ENCODE peak calls at places on chromosomes 2 and 18, in seven cellular contexts. One of them, this sample, is unnamed.

GRCh38 chr18:832085-832681 is 20.1 kb upstream of the YES1 start:
- DNase-seq in Calu3: peak
- DNase-seq in nephron progenitor cell: peak
- DNase-seq in brain microvascular endothelial cell: no peak
- DNase-seq in cardiac fibroblast: peak
- DNase-seq in HEK293T: no peak
- DNase-seq in IMR-90: no peak
- DNase-seq in this sample: no peak

GRCh38 chr2:237207641-237208040 is 122.0 kb downstream of the COPS8 start:
- DNase-seq in Calu3: no peak
- DNase-seq in nephron progenitor cell: no peak
- DNase-seq in brain microvascular endothelial cell: peak
- DNase-seq in cardiac fibroblast: peak
- DNase-seq in HEK293T: no peak
- DNase-seq in IMR-90: peak
- DNase-seq in this sample: no peak

GRCh38 chr2:201174687-201175086 is 8.3 kb upstream of the CASP10 start:
- DNase-seq in Calu3: no peak
- DNase-seq in nephron progenitor cell: no peak
- DNase-seq in brain microvascular endothelial cell: no peak
- DNase-seq in cardiac fibroblast: no peak
- DNase-seq in HEK293T: no peak
- DNase-seq in IMR-90: no peak
- DNase-seq in this sample: no peak

GRCh38 chr2:175621847-175622246 is 380.2 kb downstream of the LNPK start:
- DNase-seq in Calu3: no peak
- DNase-seq in nephron progenitor cell: no peak
- DNase-seq in brain microvascular endothelial cell: no peak
- DNase-seq in cardiac fibroblast: no peak
- DNase-seq in HEK293T: peak
- DNase-seq in IMR-90: no peak
- DNase-seq in this sample: no peak

GRCh38 chr2:2014251-2014761 is 270.0 kb upstream of the PXDN start:
- DNase-seq in Calu3: no peak
- DNase-seq in nephron progenitor cell: no peak
- DNase-seq in brain microvascular endothelial cell: peak
- DNase-seq in cardiac fibroblast: peak
- DNase-seq in HEK293T: no peak
- DNase-seq in IMR-90: no peak
- DNase-seq in this sample: no peak

GRCh38 chr2:8657423-8658062 is 24.3 kb upstream of the ID2 start:
- DNase-seq in Calu3: no peak
- DNase-seq in nephron progenitor cell: no peak
- DNase-seq in brain microvascular endothelial cell: no peak
- DNase-seq in cardiac fibroblast: no peak
- DNase-seq in HEK293T: no peak
- DNase-seq in IMR-90: no peak
- DNase-seq in this sample: no peak

GRCh38 chr18:13137041-13137938 is 81.3 kb upstream of the LDLRAD4 start:
- DNase-seq in Calu3: peak
- DNase-seq in nephron progenitor cell: peak
- DNase-seq in brain microvascular endothelial cell: no peak
- DNase-seq in cardiac fibroblast: peak
- DNase-seq in HEK293T: no peak
- DNase-seq in IMR-90: no peak
- DNase-seq in this sample: no peak

GRCh38 chr2:191038241-191038725 is 24.3 kb upstream of the STAT1 start:
- DNase-seq in Calu3: no peak
- DNase-seq in nephron progenitor cell: no peak
- DNase-seq in brain microvascular endothelial cell: peak
- DNase-seq in cardiac fibroblast: peak
- DNase-seq in HEK293T: no peak
- DNase-seq in IMR-90: peak
- DNase-seq in this sample: no peak

GRCh38 chr2:64470071-64470470 is 16.1 kb downstream of the LGALSL start:
- DNase-seq in Calu3: no peak
- DNase-seq in nephron progenitor cell: no peak
- DNase-seq in brain microvascular endothelial cell: no peak
- DNase-seq in cardiac fibroblast: no peak
- DNase-seq in HEK293T: no peak
- DNase-seq in IMR-90: no peak
- DNase-seq in this sample: no peak

GRCh38 chr2:119367472-119368099 is 809 bp downstream of the DBI start:
- DNase-seq in Calu3: peak
- DNase-seq in nephron progenitor cell: peak
- DNase-seq in brain microvascular endothelial cell: no peak
- DNase-seq in cardiac fibroblast: no peak
- DNase-seq in HEK293T: peak
- DNase-seq in IMR-90: no peak
- DNase-seq in this sample: peak

GRCh38 chr2:18626958-18627650 is 37.7 kb upstream of the NT5C1B start:
- DNase-seq in Calu3: no peak
- DNase-seq in nephron progenitor cell: no peak
- DNase-seq in brain microvascular endothelial cell: peak
- DNase-seq in cardiac fibroblast: peak
- DNase-seq in HEK293T: no peak
- DNase-seq in IMR-90: no peak
- DNase-seq in this sample: no peak

GRCh38 chr2:240922982-240923537 is 16.9 kb downstream of the CROCC2 start:
- DNase-seq in Calu3: peak
- DNase-seq in nephron progenitor cell: peak
- DNase-seq in brain microvascular endothelial cell: no peak
- DNase-seq in cardiac fibroblast: no peak
- DNase-seq in HEK293T: no peak
- DNase-seq in IMR-90: no peak
- DNase-seq in this sample: no peak

GRCh38 chr2:212646698-212647097 is 108.1 kb upstream of the ERBB4 start:
- DNase-seq in Calu3: no peak
- DNase-seq in nephron progenitor cell: no peak
- DNase-seq in brain microvascular endothelial cell: peak
- DNase-seq in cardiac fibroblast: peak
- DNase-seq in HEK293T: no peak
- DNase-seq in IMR-90: peak
- DNase-seq in this sample: no peak

GRCh38 chr2:15146960-15147359 is 414.2 kb downstream of the NBAS start:
- DNase-seq in Calu3: no peak
- DNase-seq in nephron progenitor cell: no peak
- DNase-seq in brain microvascular endothelial cell: no peak
- DNase-seq in cardiac fibroblast: no peak
- DNase-seq in HEK293T: no peak
- DNase-seq in IMR-90: no peak
- DNase-seq in this sample: no peak

GRCh38 chr18:57210101-57210661 is 63.3 kb downstream of the BOD1L2 start:
- DNase-seq in Calu3: peak
- DNase-seq in nephron progenitor cell: peak
- DNase-seq in brain microvascular endothelial cell: peak
- DNase-seq in cardiac fibroblast: peak
- DNase-seq in HEK293T: peak
- DNase-seq in IMR-90: peak
- DNase-seq in this sample: peak

GRCh38 chr2:130390460-130391057 is 34.7 kb downstream of the PTPN18 start:
- DNase-seq in Calu3: peak
- DNase-seq in nephron progenitor cell: no peak
- DNase-seq in brain microvascular endothelial cell: no peak
- DNase-seq in cardiac fibroblast: no peak
- DNase-seq in HEK293T: no peak
- DNase-seq in IMR-90: no peak
- DNase-seq in this sample: no peak

GRCh38 chr18:49597152-49597551 is 35.3 kb downstream of the LIPG start:
- DNase-seq in Calu3: no peak
- DNase-seq in nephron progenitor cell: no peak
- DNase-seq in brain microvascular endothelial cell: no peak
- DNase-seq in cardiac fibroblast: peak
- DNase-seq in HEK293T: no peak
- DNase-seq in IMR-90: no peak
- DNase-seq in this sample: no peak

GRCh38 chr2:18266188-18266587 is 294.3 kb downstream of the RDH14 start:
- DNase-seq in Calu3: no peak
- DNase-seq in nephron progenitor cell: no peak
- DNase-seq in brain microvascular endothelial cell: no peak
- DNase-seq in cardiac fibroblast: no peak
- DNase-seq in HEK293T: peak
- DNase-seq in IMR-90: no peak
- DNase-seq in this sample: no peak

GRCh38 chr2:42652086-42652485 is 83.7 kb downstream of the MTA3 start:
- DNase-seq in Calu3: no peak
- DNase-seq in nephron progenitor cell: no peak
- DNase-seq in brain microvascular endothelial cell: no peak
- DNase-seq in cardiac fibroblast: no peak
- DNase-seq in HEK293T: no peak
- DNase-seq in IMR-90: no peak
- DNase-seq in this sample: no peak

GRCh38 chr2:190506666-190507065 is 27.9 kb downstream of the NEMP2 start:
- DNase-seq in Calu3: no peak
- DNase-seq in nephron progenitor cell: no peak
- DNase-seq in brain microvascular endothelial cell: no peak
- DNase-seq in cardiac fibroblast: no peak
- DNase-seq in HEK293T: no peak
- DNase-seq in IMR-90: no peak
- DNase-seq in this sample: no peak

GRCh38 chr2:157173740-157174184 is 83.7 kb upstream of the GALNT5 start:
- DNase-seq in Calu3: peak
- DNase-seq in nephron progenitor cell: no peak
- DNase-seq in brain microvascular endothelial cell: peak
- DNase-seq in cardiac fibroblast: peak
- DNase-seq in HEK293T: no peak
- DNase-seq in IMR-90: peak
- DNase-seq in this sample: peak

GRCh38 chr18:22640281-22640842 is 222.6 kb upstream of the CTAGE1 start:
- DNase-seq in Calu3: no peak
- DNase-seq in nephron progenitor cell: no peak
- DNase-seq in brain microvascular endothelial cell: no peak
- DNase-seq in cardiac fibroblast: peak
- DNase-seq in HEK293T: no peak
- DNase-seq in IMR-90: no peak
- DNase-seq in this sample: peak

GRCh38 chr2:159615936-159616733 is at the start of gene BAZ2B:
- DNase-seq in Calu3: peak
- DNase-seq in nephron progenitor cell: peak
- DNase-seq in brain microvascular endothelial cell: peak
- DNase-seq in cardiac fibroblast: peak
- DNase-seq in HEK293T: peak
- DNase-seq in IMR-90: peak
- DNase-seq in this sample: peak

GRCh38 chr2:228023619-228024018 is 152.2 kb downstream of the DAW1 start:
- DNase-seq in Calu3: no peak
- DNase-seq in nephron progenitor cell: no peak
- DNase-seq in brain microvascular endothelial cell: no peak
- DNase-seq in cardiac fibroblast: peak
- DNase-seq in HEK293T: no peak
- DNase-seq in IMR-90: no peak
- DNase-seq in this sample: peak

GRCh38 chr2:42446503-42447271 is 47.1 kb downstream of the KCNG3 start:
- DNase-seq in Calu3: no peak
- DNase-seq in nephron progenitor cell: no peak
- DNase-seq in brain microvascular endothelial cell: no peak
- DNase-seq in cardiac fibroblast: no peak
- DNase-seq in HEK293T: no peak
- DNase-seq in IMR-90: no peak
- DNase-seq in this sample: no peak

This sample was measured in A549.